ENCODE peak calls at places on chromosomes 13 and 19, in five cellular contexts. Y is NAMALWA; D is activated T-helper 2 cell treated with anti-CD3 and anti-CD28 coated beads, Interferon-gamma antibody, Interleukin-2, Interleukin-4, amounts not matched to agents 10 μg/mL and 5 μg/mL and 100 μg/mL, durations not matched to agents 14 hours and 24 hours and 36 hours; Z is glutamatergic neuron; G is thoracic aorta. E is an unnamed sample.
A peak's percentile ranks its signal among the peaks of the same experiment; 100 is the strongest.

GRCh38 chr13:23709521-23709920 is 139.3 kb downstream of the TNFRSF19 start:
- DNase-seq in Z (no peak), D (no peak), G (no peak), Y (no peak), E (no peak)

GRCh38 chr13:79581870-79582315 is 100.9 kb downstream of the NDFIP2 start:
- DNase-seq in D (no peak), Y (no peak), Z (peak; percentile 57), G (no peak), E (no peak)

GRCh38 chr13:109154146-109154545 is 524.7 kb downstream of the MYO16 start:
- DNase-seq in G (no peak), Z (no peak), Y (no peak), D (no peak), E (no peak)

GRCh38 chr19:17830567-17831418 is 9.5 kb upstream of the INSL3 start:
- DNase-seq in Z (peak; percentile 93), G (no peak), Y (peak; percentile 90), D (peak; percentile 24), E (no peak)

GRCh38 chr19:58557253-58558065 is 952 bp downstream of the UBE2M start:
- DNase-seq in Z (no peak), D (no peak), Y (peak; percentile 34), G (no peak), E (no peak)

GRCh38 chr13:33115274-33115673 is 99.1 kb downstream of the KL start:
- DNase-seq in Y (no peak), G (no peak), D (no peak), Z (no peak), E (no peak)

GRCh38 chr13:42849200-42849599 is 67.8 kb downstream of the FAM216B start:
- DNase-seq in G (no peak), Y (no peak), D (no peak), Z (no peak), E (no peak)

GRCh38 chr19:34253711-34254551 is 423 bp upstream of the GARRE1 start:
- DNase-seq in Z (peak; percentile 94), D (peak; percentile 75), G (peak; percentile 16), Y (peak; percentile 83), E (peak; percentile 34)

GRCh38 chr19:32781280-32781679 is 61.7 kb downstream of the TDRD12 start:
- DNase-seq in D (no peak), Y (no peak), Z (no peak), G (no peak), E (no peak)

GRCh38 chr19:11446652-11447301 is 11.3 kb downstream of the PRKCSH start:
- DNase-seq in G (no peak), D (no peak), Z (peak; percentile 94), Y (peak; percentile 61), E (no peak)

GRCh38 chr19:38975861-38976271 is 324 bp upstream of the FBXO17 start:
- DNase-seq in D (no peak), Y (no peak), G (no peak), Z (peak; percentile 23), E (no peak)

GRCh38 chr13:106573279-106573831 is 5.4 kb upstream of the ARGLU1 start:
- DNase-seq in Z (no peak), G (no peak), D (no peak), Y (no peak), E (no peak)

GRCh38 chr13:74413482-74413881 is 279.3 kb upstream of the KLF12 start:
- DNase-seq in G (no peak), Y (no peak), D (no peak), Z (no peak), E (no peak)

GRCh38 chr13:32126756-32127155 is 95.2 kb downstream of the FRY start:
- DNase-seq in G (no peak), Z (no peak), D (no peak), Y (no peak), E (no peak)

GRCh38 chr19:30161770-30162169 is 210.4 kb upstream of the ZNF536 start:
- DNase-seq in Y (no peak), D (no peak), G (no peak), Z (no peak), E (no peak)

GRCh38 chr13:30738526-30738925 is 3.2 kb downstream of the ALOX5AP start:
- DNase-seq in Y (no peak), G (no peak), Z (peak; percentile 39), D (no peak), E (no peak)

GRCh38 chr13:50511877-50512332 is 331.6 kb downstream of the DLEU7 start:
- DNase-seq in Y (peak; percentile 57), G (no peak), D (no peak), Z (no peak), E (no peak)

E was measured in ascending aorta.